ENCODE peak calls at places on chromosomes 6 and 20, in five cellular contexts. One of them, this sample, is unnamed.

GRCh38 chr6:72724545-72724944 is 102.7 kb downstream of the KCNQ5 start:
- DNase-seq in WTC11: no peak
- DNase-seq in HepG2: no peak
- DNase-seq in H1: no peak
- DNase-seq in A549: no peak
- DNase-seq in this sample: no peak

GRCh38 chr20:42095221-42095620 is 477.0 kb upstream of the CHD6 start:
- DNase-seq in WTC11: no peak
- DNase-seq in HepG2: no peak
- DNase-seq in H1: no peak
- DNase-seq in A549: no peak
- DNase-seq in this sample: no peak

GRCh38 chr6:118391086-118391485 is 157.0 kb upstream of the PLN start:
- DNase-seq in WTC11: no peak
- DNase-seq in HepG2: no peak
- DNase-seq in H1: no peak
- DNase-seq in A549: no peak
- DNase-seq in this sample: no peak

GRCh38 chr6:44855562-44856494 is 468.3 kb downstream of the CDC5L start:
- DNase-seq in WTC11: no peak
- DNase-seq in HepG2: no peak
- DNase-seq in H1: no peak
- DNase-seq in A549: no peak
- DNase-seq in this sample: peak

GRCh38 chr6:146770965-146771735 is 172.4 kb downstream of the ADGB start:
- DNase-seq in WTC11: no peak
- DNase-seq in HepG2: no peak
- DNase-seq in H1: no peak
- DNase-seq in A549: no peak
- DNase-seq in this sample: peak

GRCh38 chr6:143267740-143268139 is 182.8 kb downstream of the ADAT2 start:
- DNase-seq in WTC11: no peak
- DNase-seq in HepG2: peak
- DNase-seq in H1: no peak
- DNase-seq in A549: no peak
- DNase-seq in this sample: no peak

GRCh38 chr20:4038047-4038459 is 22.7 kb upstream of the RNF24 start:
- DNase-seq in WTC11: peak
- DNase-seq in HepG2: no peak
- DNase-seq in H1: no peak
- DNase-seq in A549: no peak
- DNase-seq in this sample: no peak

GRCh38 chr6:37624606-37625574 is 72.8 kb downstream of the MDGA1 start:
- DNase-seq in WTC11: no peak
- DNase-seq in HepG2: no peak
- DNase-seq in H1: no peak
- DNase-seq in A549: peak
- DNase-seq in this sample: peak

GRCh38 chr20:40232288-40232687 is 456.7 kb downstream of the MAFB start:
- DNase-seq in WTC11: no peak
- DNase-seq in HepG2: no peak
- DNase-seq in H1: no peak
- DNase-seq in A549: no peak
- DNase-seq in this sample: no peak

DNA sequence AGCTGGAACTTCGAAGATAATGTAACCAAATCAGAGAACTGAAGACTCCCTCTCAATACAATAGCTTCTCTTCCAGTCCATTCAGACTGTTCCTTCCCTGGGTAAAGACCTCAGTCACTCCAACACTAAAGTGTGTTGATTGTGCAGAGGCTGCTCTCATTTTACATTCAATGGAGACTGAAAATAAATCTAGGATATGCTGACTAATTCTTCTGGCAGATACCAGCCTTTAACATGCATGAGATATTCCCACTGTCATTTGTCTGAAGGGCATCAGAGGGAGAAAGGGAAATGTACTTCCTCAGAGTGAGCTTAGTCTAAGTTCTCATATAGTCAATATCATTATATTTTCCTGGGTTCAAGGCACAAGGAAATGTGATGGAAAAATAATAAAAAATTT is 166.4 kb upstream of the IRAK1BP1 start:
- DNase-seq in WTC11: no peak
- DNase-seq in HepG2: no peak
- DNase-seq in H1: no peak
- DNase-seq in A549: no peak
- DNase-seq in this sample: no peak
- TF ChIP-seq JUN in WTC11: no peak
- TF ChIP-seq JUN in HepG2: no peak
- TF ChIP-seq JUN in H1: no peak
- TF ChIP-seq JUN in A549: no peak
- TF ChIP-seq JUN in this sample: no peak

GRCh38 chr20:10240655-10241054 is 22.0 kb downstream of the SNAP25 start:
- DNase-seq in WTC11: no peak
- DNase-seq in HepG2: no peak
- DNase-seq in H1: no peak
- DNase-seq in A549: no peak
- DNase-seq in this sample: no peak

GRCh38 chr20:10236540-10237533 is 18.2 kb downstream of the SNAP25 start:
- DNase-seq in WTC11: no peak
- DNase-seq in HepG2: no peak
- DNase-seq in H1: no peak
- DNase-seq in A549: no peak
- DNase-seq in this sample: no peak

GRCh38 chr20:10242166-10242565 is 23.5 kb downstream of the SNAP25 start:
- DNase-seq in WTC11: no peak
- DNase-seq in HepG2: no peak
- DNase-seq in H1: no peak
- DNase-seq in A549: no peak
- DNase-seq in this sample: no peak

GRCh38 chr20:10239954-10240353 is 21.3 kb downstream of the SNAP25 start:
- DNase-seq in WTC11: no peak
- DNase-seq in HepG2: peak
- DNase-seq in H1: no peak
- DNase-seq in A549: peak
- DNase-seq in this sample: peak
- TF ChIP-seq JUN in WTC11: no peak
- TF ChIP-seq JUN in HepG2: no peak
- TF ChIP-seq JUN in H1: no peak
- TF ChIP-seq JUN in A549: no peak
- TF ChIP-seq JUN in this sample: no peak

GRCh38 chr20:59170406-59171349 is 7.1 kb downstream of the ZNF831 start:
- DNase-seq in WTC11: no peak
- DNase-seq in HepG2: no peak
- DNase-seq in H1: no peak
- DNase-seq in A549: no peak
- DNase-seq in this sample: no peak

GRCh38 chr20:59173938-59174496 is 10.4 kb downstream of the ZNF831 start:
- DNase-seq in WTC11: no peak
- DNase-seq in HepG2: no peak
- DNase-seq in H1: no peak
- DNase-seq in A549: no peak
- DNase-seq in this sample: no peak

GRCh38 chr20:59174975-59175374 is 11.4 kb downstream of the ZNF831 start:
- DNase-seq in WTC11: no peak
- DNase-seq in HepG2: no peak
- DNase-seq in H1: no peak
- DNase-seq in A549: no peak
- DNase-seq in this sample: no peak

GRCh38 chr20:59175861-59176260 is 12.2 kb downstream of the ZNF831 start:
- DNase-seq in WTC11: no peak
- DNase-seq in HepG2: no peak
- DNase-seq in H1: no peak
- DNase-seq in A549: no peak
- DNase-seq in this sample: no peak

DNA sequence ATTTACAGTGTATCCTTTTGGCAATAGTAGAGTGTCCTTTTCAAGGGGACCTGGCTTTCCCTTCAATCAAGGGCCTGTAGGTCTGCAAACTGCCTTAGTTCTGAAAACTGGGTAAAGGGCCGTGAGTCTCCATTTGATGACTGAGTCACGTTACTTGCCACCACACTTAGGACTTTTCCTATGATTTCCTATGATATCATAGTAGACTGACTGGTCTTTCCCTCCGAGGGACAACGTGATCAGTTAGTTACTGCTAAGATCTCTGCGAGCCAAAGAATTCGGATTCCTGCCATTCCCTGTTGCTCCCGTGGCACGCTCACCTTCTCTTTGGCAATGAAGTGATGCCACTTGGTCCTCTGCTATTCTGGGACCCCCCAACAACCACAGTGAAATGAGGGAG is 8.4 kb downstream of the ZNF831 start:
- DNase-seq in WTC11: no peak
- DNase-seq in HepG2: no peak
- DNase-seq in H1: no peak
- DNase-seq in A549: no peak
- DNase-seq in this sample: no peak
- TF ChIP-seq JUN in WTC11: no peak
- TF ChIP-seq JUN in HepG2: no peak
- TF ChIP-seq JUN in H1: no peak
- TF ChIP-seq JUN in A549: no peak
- TF ChIP-seq JUN in this sample: no peak

DNA sequence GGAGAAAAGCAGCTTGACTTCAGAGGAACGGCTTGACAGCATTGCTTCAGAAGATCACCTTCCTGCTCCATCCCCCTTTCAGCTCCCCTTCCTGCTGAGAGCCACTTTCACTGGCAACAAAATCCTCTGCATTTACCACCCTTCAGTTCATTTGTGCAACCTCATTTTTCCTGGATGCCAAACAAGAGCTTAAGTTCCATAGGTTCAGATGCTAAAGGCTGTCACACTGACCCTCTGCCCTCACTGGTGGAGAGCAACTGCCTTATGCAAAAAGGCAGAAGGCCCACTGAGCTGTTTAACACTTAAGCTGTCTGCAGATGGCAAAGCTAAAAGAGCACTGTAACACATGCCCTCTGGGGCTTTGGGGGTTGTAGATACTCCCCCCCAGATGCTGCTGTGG is 131.2 kb upstream of the SPACA1 start:
- DNase-seq in WTC11: no peak
- DNase-seq in HepG2: no peak
- DNase-seq in H1: no peak
- DNase-seq in A549: no peak
- DNase-seq in this sample: no peak
- TF ChIP-seq JUN in WTC11: no peak
- TF ChIP-seq JUN in HepG2: no peak
- TF ChIP-seq JUN in H1: no peak
- TF ChIP-seq JUN in A549: no peak
- TF ChIP-seq JUN in this sample: no peak

DNA sequence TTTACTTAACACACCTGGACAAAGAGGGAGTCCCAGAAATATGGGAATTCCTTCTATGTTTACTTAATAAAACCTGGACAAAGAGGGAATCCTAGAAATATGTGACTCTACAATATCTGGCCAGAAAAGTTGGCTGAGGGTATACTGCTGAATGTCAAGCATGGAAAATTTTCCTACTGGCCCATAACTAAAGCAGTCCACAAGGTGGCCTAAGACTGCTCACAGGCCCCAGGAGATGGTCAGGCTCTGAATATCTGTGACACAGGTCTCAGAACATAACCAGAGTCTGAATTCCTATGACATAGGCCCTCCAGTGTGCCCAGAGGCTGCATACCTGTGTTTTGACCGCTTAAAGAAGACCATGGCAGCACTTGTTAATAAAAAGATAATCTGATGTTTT is 578.2 kb upstream of the NRSN1 start:
- DNase-seq in WTC11: no peak
- DNase-seq in HepG2: peak
- DNase-seq in H1: no peak
- DNase-seq in A549: no peak
- DNase-seq in this sample: no peak
- TF ChIP-seq JUN in WTC11: no peak
- TF ChIP-seq JUN in HepG2: no peak
- TF ChIP-seq JUN in H1: no peak
- TF ChIP-seq JUN in A549: no peak
- TF ChIP-seq JUN in this sample: no peak

GRCh38 chr6:138175596-138175995 is 13.9 kb downstream of the ARFGEF3 start:
- DNase-seq in WTC11: no peak
- DNase-seq in HepG2: no peak
- DNase-seq in H1: no peak
- DNase-seq in A549: no peak
- DNase-seq in this sample: no peak
- TF ChIP-seq JUN in WTC11: no peak
- TF ChIP-seq JUN in HepG2: no peak
- TF ChIP-seq JUN in H1: no peak
- TF ChIP-seq JUN in A549: no peak
- TF ChIP-seq JUN in this sample: no peak

GRCh38 chr6:89966250-89966588 is 72.0 kb downstream of the GJA10 start:
- DNase-seq in WTC11: no peak
- DNase-seq in HepG2: no peak
- DNase-seq in H1: no peak
- DNase-seq in A549: no peak
- DNase-seq in this sample: no peak
- TF ChIP-seq JUN in WTC11: no peak
- TF ChIP-seq JUN in HepG2: no peak
- TF ChIP-seq JUN in H1: no peak
- TF ChIP-seq JUN in A549: no peak
- TF ChIP-seq JUN in this sample: no peak

GRCh38 chr20:44702776-44703175 is 12.4 kb upstream of the CCN5 start:
- DNase-seq in WTC11: no peak
- DNase-seq in HepG2: no peak
- DNase-seq in H1: no peak
- DNase-seq in A549: no peak
- DNase-seq in this sample: peak
- TF ChIP-seq JUN in WTC11: no peak
- TF ChIP-seq JUN in HepG2: no peak
- TF ChIP-seq JUN in H1: no peak
- TF ChIP-seq JUN in A549: no peak
- TF ChIP-seq JUN in this sample: no peak

This sample was measured in endothelial cell of umbilical vein.